ENCODE peak calls at places on chromosomes 16 and 17, in eight cellular contexts. One of them, this sample, is unnamed.

GRCh38 chr17:45227101-45227591 is 5.5 kb downstream of the FMNL1 start:
- DNase-seq in activated T-helper 1 cell treated with anti-CD3 and anti-CD28 coated beads, Interleukin-2, amount 50 U/mL, for 16 hours: no peak
- DNase-seq in activated naive CD8-positive, alpha-beta T cell treated with anti-CD3 and anti-CD28 coated beads for 36 hours: no peak
- DNase-seq in cardiac muscle cell: no peak
- DNase-seq in SW480: peak; percentile 72
- DNase-seq in mucosa of gallbladder: peak; percentile 10
- DNase-seq in ovary: no peak
- DNase-seq in NCI-H146: no peak
- DNase-seq in this sample: no peak

GRCh38 chr16:51449441-51449840 is 298.4 kb upstream of the SALL1 start:
- DNase-seq in activated T-helper 1 cell treated with anti-CD3 and anti-CD28 coated beads, Interleukin-2, amount 50 U/mL, for 16 hours: no peak
- DNase-seq in activated naive CD8-positive, alpha-beta T cell treated with anti-CD3 and anti-CD28 coated beads for 36 hours: no peak
- DNase-seq in cardiac muscle cell: no peak
- DNase-seq in SW480: no peak
- DNase-seq in mucosa of gallbladder: no peak
- DNase-seq in ovary: no peak
- DNase-seq in NCI-H146: no peak
- DNase-seq in this sample: no peak

GRCh38 chr17:21419299-21420239 is 43.4 kb downstream of the KCNJ12 start:
- DNase-seq in activated T-helper 1 cell treated with anti-CD3 and anti-CD28 coated beads, Interleukin-2, amount 50 U/mL, for 16 hours: no peak
- DNase-seq in activated naive CD8-positive, alpha-beta T cell treated with anti-CD3 and anti-CD28 coated beads for 36 hours: peak; percentile 64
- DNase-seq in cardiac muscle cell: no peak
- DNase-seq in SW480: no peak
- DNase-seq in mucosa of gallbladder: no peak
- DNase-seq in ovary: no peak
- DNase-seq in NCI-H146: no peak
- DNase-seq in this sample: no peak

GRCh38 chr16:67674851-67675578 is 8.4 kb downstream of the C16orf86 start:
- DNase-seq in activated T-helper 1 cell treated with anti-CD3 and anti-CD28 coated beads, Interleukin-2, amount 50 U/mL, for 16 hours: no peak
- DNase-seq in activated naive CD8-positive, alpha-beta T cell treated with anti-CD3 and anti-CD28 coated beads for 36 hours: no peak
- DNase-seq in cardiac muscle cell: no peak
- DNase-seq in SW480: no peak
- DNase-seq in mucosa of gallbladder: no peak
- DNase-seq in ovary: no peak
- DNase-seq in NCI-H146: no peak
- DNase-seq in this sample: no peak

GRCh38 chr16:30660424-30661251 is 2.4 kb downstream of the FBRS start:
- DNase-seq in activated T-helper 1 cell treated with anti-CD3 and anti-CD28 coated beads, Interleukin-2, amount 50 U/mL, for 16 hours: peak; percentile 44
- DNase-seq in activated naive CD8-positive, alpha-beta T cell treated with anti-CD3 and anti-CD28 coated beads for 36 hours: peak; percentile 82
- DNase-seq in cardiac muscle cell: no peak
- DNase-seq in SW480: no peak
- DNase-seq in mucosa of gallbladder: no peak
- DNase-seq in ovary: no peak
- DNase-seq in NCI-H146: no peak
- DNase-seq in this sample: no peak

GRCh38 chr17:17713839-17714238 is 32.6 kb downstream of the RAI1 start:
- DNase-seq in activated T-helper 1 cell treated with anti-CD3 and anti-CD28 coated beads, Interleukin-2, amount 50 U/mL, for 16 hours: no peak
- DNase-seq in activated naive CD8-positive, alpha-beta T cell treated with anti-CD3 and anti-CD28 coated beads for 36 hours: no peak
- DNase-seq in cardiac muscle cell: no peak
- DNase-seq in SW480: no peak
- DNase-seq in mucosa of gallbladder: peak; percentile 67
- DNase-seq in ovary: no peak
- DNase-seq in NCI-H146: no peak
- DNase-seq in this sample: no peak

GRCh38 chr16:19698480-19699465 is 19.3 kb downstream of the KNOP1 start:
- DNase-seq in activated T-helper 1 cell treated with anti-CD3 and anti-CD28 coated beads, Interleukin-2, amount 50 U/mL, for 16 hours: no peak
- DNase-seq in activated naive CD8-positive, alpha-beta T cell treated with anti-CD3 and anti-CD28 coated beads for 36 hours: no peak
- DNase-seq in cardiac muscle cell: no peak
- DNase-seq in SW480: no peak
- DNase-seq in mucosa of gallbladder: no peak
- DNase-seq in ovary: no peak
- DNase-seq in NCI-H146: no peak
- DNase-seq in this sample: no peak

GRCh38 chr17:55168970-55169687 is 95.6 kb upstream of the HLF start:
- DNase-seq in activated T-helper 1 cell treated with anti-CD3 and anti-CD28 coated beads, Interleukin-2, amount 50 U/mL, for 16 hours: no peak
- DNase-seq in activated naive CD8-positive, alpha-beta T cell treated with anti-CD3 and anti-CD28 coated beads for 36 hours: no peak
- DNase-seq in cardiac muscle cell: no peak
- DNase-seq in SW480: no peak
- DNase-seq in mucosa of gallbladder: no peak
- DNase-seq in ovary: no peak
- DNase-seq in NCI-H146: peak; percentile 8
- DNase-seq in this sample: no peak

GRCh38 chr16:85662036-85662812 is 26.5 kb downstream of the GINS2 start:
- DNase-seq in activated T-helper 1 cell treated with anti-CD3 and anti-CD28 coated beads, Interleukin-2, amount 50 U/mL, for 16 hours: no peak
- DNase-seq in activated naive CD8-positive, alpha-beta T cell treated with anti-CD3 and anti-CD28 coated beads for 36 hours: no peak
- DNase-seq in cardiac muscle cell: no peak
- DNase-seq in SW480: no peak
- DNase-seq in mucosa of gallbladder: no peak
- DNase-seq in ovary: no peak
- DNase-seq in NCI-H146: peak; percentile 4
- DNase-seq in this sample: no peak

GRCh38 chr16:5460701-5461100 is 363.1 kb upstream of the EEF2KMT start:
- DNase-seq in activated T-helper 1 cell treated with anti-CD3 and anti-CD28 coated beads, Interleukin-2, amount 50 U/mL, for 16 hours: no peak
- DNase-seq in activated naive CD8-positive, alpha-beta T cell treated with anti-CD3 and anti-CD28 coated beads for 36 hours: no peak
- DNase-seq in cardiac muscle cell: no peak
- DNase-seq in SW480: no peak
- DNase-seq in mucosa of gallbladder: no peak
- DNase-seq in ovary: no peak
- DNase-seq in NCI-H146: no peak
- DNase-seq in this sample: no peak

GRCh38 chr16:79134300-79134699 is 466.2 kb downstream of the MAF start:
- DNase-seq in activated T-helper 1 cell treated with anti-CD3 and anti-CD28 coated beads, Interleukin-2, amount 50 U/mL, for 16 hours: no peak
- DNase-seq in activated naive CD8-positive, alpha-beta T cell treated with anti-CD3 and anti-CD28 coated beads for 36 hours: no peak
- DNase-seq in cardiac muscle cell: no peak
- DNase-seq in SW480: no peak
- DNase-seq in mucosa of gallbladder: no peak
- DNase-seq in ovary: no peak
- DNase-seq in NCI-H146: no peak
- DNase-seq in this sample: no peak

GRCh38 chr16:4610011-4611005 is 4.4 kb downstream of the UBALD1 start:
- DNase-seq in activated T-helper 1 cell treated with anti-CD3 and anti-CD28 coated beads, Interleukin-2, amount 50 U/mL, for 16 hours: no peak
- DNase-seq in activated naive CD8-positive, alpha-beta T cell treated with anti-CD3 and anti-CD28 coated beads for 36 hours: no peak
- DNase-seq in cardiac muscle cell: no peak
- DNase-seq in SW480: no peak
- DNase-seq in mucosa of gallbladder: no peak
- DNase-seq in ovary: no peak
- DNase-seq in NCI-H146: no peak
- DNase-seq in this sample: no peak

GRCh38 chr16:28915181-28915580 is 9.9 kb downstream of the RABEP2 start:
- DNase-seq in activated T-helper 1 cell treated with anti-CD3 and anti-CD28 coated beads, Interleukin-2, amount 50 U/mL, for 16 hours: no peak
- DNase-seq in activated naive CD8-positive, alpha-beta T cell treated with anti-CD3 and anti-CD28 coated beads for 36 hours: no peak
- DNase-seq in cardiac muscle cell: no peak
- DNase-seq in SW480: no peak
- DNase-seq in mucosa of gallbladder: no peak
- DNase-seq in ovary: no peak
- DNase-seq in NCI-H146: no peak
- DNase-seq in this sample: peak; percentile 31

GRCh38 chr16:293043-293775 is 10.2 kb downstream of the PDIA2 start:
- DNase-seq in activated T-helper 1 cell treated with anti-CD3 and anti-CD28 coated beads, Interleukin-2, amount 50 U/mL, for 16 hours: no peak
- DNase-seq in activated naive CD8-positive, alpha-beta T cell treated with anti-CD3 and anti-CD28 coated beads for 36 hours: no peak
- DNase-seq in cardiac muscle cell: no peak
- DNase-seq in SW480: no peak
- DNase-seq in mucosa of gallbladder: no peak
- DNase-seq in ovary: no peak
- DNase-seq in NCI-H146: no peak
- DNase-seq in this sample: no peak

GRCh38 chr17:81337449-81337848 is 42.3 kb upstream of the SLC38A10 start:
- DNase-seq in activated T-helper 1 cell treated with anti-CD3 and anti-CD28 coated beads, Interleukin-2, amount 50 U/mL, for 16 hours: no peak
- DNase-seq in activated naive CD8-positive, alpha-beta T cell treated with anti-CD3 and anti-CD28 coated beads for 36 hours: no peak
- DNase-seq in cardiac muscle cell: no peak
- DNase-seq in SW480: no peak
- DNase-seq in mucosa of gallbladder: peak; percentile 82
- DNase-seq in ovary: peak; percentile 46
- DNase-seq in NCI-H146: peak; percentile 23
- DNase-seq in this sample: no peak

GRCh38 chr17:3814361-3814760 is 13.4 kb upstream of the ITGAE start:
- DNase-seq in activated T-helper 1 cell treated with anti-CD3 and anti-CD28 coated beads, Interleukin-2, amount 50 U/mL, for 16 hours: no peak
- DNase-seq in activated naive CD8-positive, alpha-beta T cell treated with anti-CD3 and anti-CD28 coated beads for 36 hours: no peak
- DNase-seq in cardiac muscle cell: no peak
- DNase-seq in SW480: no peak
- DNase-seq in mucosa of gallbladder: no peak
- DNase-seq in ovary: no peak
- DNase-seq in NCI-H146: no peak
- DNase-seq in this sample: no peak

GRCh38 chr16:72560617-72561016 is 388.7 kb upstream of the PMFBP1 start:
- DNase-seq in activated T-helper 1 cell treated with anti-CD3 and anti-CD28 coated beads, Interleukin-2, amount 50 U/mL, for 16 hours: no peak
- DNase-seq in activated naive CD8-positive, alpha-beta T cell treated with anti-CD3 and anti-CD28 coated beads for 36 hours: no peak
- DNase-seq in cardiac muscle cell: peak; percentile 3
- DNase-seq in SW480: peak; percentile 11
- DNase-seq in mucosa of gallbladder: no peak
- DNase-seq in ovary: no peak
- DNase-seq in NCI-H146: peak; percentile 1
- DNase-seq in this sample: no peak

GRCh38 chr16:79893445-79893844 is 292.9 kb upstream of the MAF start:
- DNase-seq in activated T-helper 1 cell treated with anti-CD3 and anti-CD28 coated beads, Interleukin-2, amount 50 U/mL, for 16 hours: no peak
- DNase-seq in activated naive CD8-positive, alpha-beta T cell treated with anti-CD3 and anti-CD28 coated beads for 36 hours: no peak
- DNase-seq in cardiac muscle cell: no peak
- DNase-seq in SW480: no peak
- DNase-seq in mucosa of gallbladder: no peak
- DNase-seq in ovary: no peak
- DNase-seq in NCI-H146: no peak
- DNase-seq in this sample: no peak

GRCh38 chr17:65572581-65573282 is 11.3 kb upstream of the AXIN2 start:
- DNase-seq in activated T-helper 1 cell treated with anti-CD3 and anti-CD28 coated beads, Interleukin-2, amount 50 U/mL, for 16 hours: no peak
- DNase-seq in activated naive CD8-positive, alpha-beta T cell treated with anti-CD3 and anti-CD28 coated beads for 36 hours: no peak
- DNase-seq in cardiac muscle cell: no peak
- DNase-seq in SW480: no peak
- DNase-seq in mucosa of gallbladder: no peak
- DNase-seq in ovary: no peak
- DNase-seq in NCI-H146: no peak
- DNase-seq in this sample: no peak

GRCh38 chr16:73265124-73265838 is 217.4 kb upstream of the ZFHX3 start:
- DNase-seq in activated T-helper 1 cell treated with anti-CD3 and anti-CD28 coated beads, Interleukin-2, amount 50 U/mL, for 16 hours: no peak
- DNase-seq in activated naive CD8-positive, alpha-beta T cell treated with anti-CD3 and anti-CD28 coated beads for 36 hours: no peak
- DNase-seq in cardiac muscle cell: no peak
- DNase-seq in SW480: no peak
- DNase-seq in mucosa of gallbladder: no peak
- DNase-seq in ovary: no peak
- DNase-seq in NCI-H146: no peak
- DNase-seq in this sample: no peak

GRCh38 chr16:77414752-77415231 is 20.0 kb downstream of the ADAMTS18 start:
- DNase-seq in activated T-helper 1 cell treated with anti-CD3 and anti-CD28 coated beads, Interleukin-2, amount 50 U/mL, for 16 hours: no peak
- DNase-seq in activated naive CD8-positive, alpha-beta T cell treated with anti-CD3 and anti-CD28 coated beads for 36 hours: no peak
- DNase-seq in cardiac muscle cell: no peak
- DNase-seq in SW480: no peak
- DNase-seq in mucosa of gallbladder: no peak
- DNase-seq in ovary: no peak
- DNase-seq in NCI-H146: no peak
- DNase-seq in this sample: no peak

GRCh38 chr17:218711-219110 is 37.3 kb upstream of the DOC2B start:
- DNase-seq in activated T-helper 1 cell treated with anti-CD3 and anti-CD28 coated beads, Interleukin-2, amount 50 U/mL, for 16 hours: no peak
- DNase-seq in activated naive CD8-positive, alpha-beta T cell treated with anti-CD3 and anti-CD28 coated beads for 36 hours: no peak
- DNase-seq in cardiac muscle cell: no peak
- DNase-seq in SW480: no peak
- DNase-seq in mucosa of gallbladder: no peak
- DNase-seq in ovary: peak; percentile 8
- DNase-seq in NCI-H146: no peak
- DNase-seq in this sample: no peak

GRCh38 chr17:47775181-47775580 is 42.1 kb downstream of the TBX21 start:
- DNase-seq in activated T-helper 1 cell treated with anti-CD3 and anti-CD28 coated beads, Interleukin-2, amount 50 U/mL, for 16 hours: no peak
- DNase-seq in activated naive CD8-positive, alpha-beta T cell treated with anti-CD3 and anti-CD28 coated beads for 36 hours: no peak
- DNase-seq in cardiac muscle cell: no peak
- DNase-seq in SW480: no peak
- DNase-seq in mucosa of gallbladder: no peak
- DNase-seq in ovary: no peak
- DNase-seq in NCI-H146: no peak
- DNase-seq in this sample: no peak

GRCh38 chr16:77403732-77404131 is 31.1 kb downstream of the ADAMTS18 start:
- DNase-seq in activated T-helper 1 cell treated with anti-CD3 and anti-CD28 coated beads, Interleukin-2, amount 50 U/mL, for 16 hours: no peak
- DNase-seq in activated naive CD8-positive, alpha-beta T cell treated with anti-CD3 and anti-CD28 coated beads for 36 hours: no peak
- DNase-seq in cardiac muscle cell: no peak
- DNase-seq in SW480: no peak
- DNase-seq in mucosa of gallbladder: no peak
- DNase-seq in ovary: no peak
- DNase-seq in NCI-H146: no peak
- DNase-seq in this sample: no peak

GRCh38 chr16:4321286-4322120 is 5.6 kb downstream of the GLIS2 start:
- DNase-seq in activated T-helper 1 cell treated with anti-CD3 and anti-CD28 coated beads, Interleukin-2, amount 50 U/mL, for 16 hours: no peak
- DNase-seq in activated naive CD8-positive, alpha-beta T cell treated with anti-CD3 and anti-CD28 coated beads for 36 hours: no peak
- DNase-seq in cardiac muscle cell: no peak
- DNase-seq in SW480: no peak
- DNase-seq in mucosa of gallbladder: no peak
- DNase-seq in ovary: no peak
- DNase-seq in NCI-H146: no peak
- DNase-seq in this sample: no peak

GRCh38 chr16:29877266-29877961 is 14.4 kb upstream of the CDIPT start:
- DNase-seq in activated T-helper 1 cell treated with anti-CD3 and anti-CD28 coated beads, Interleukin-2, amount 50 U/mL, for 16 hours: no peak
- DNase-seq in activated naive CD8-positive, alpha-beta T cell treated with anti-CD3 and anti-CD28 coated beads for 36 hours: peak; percentile 59
- DNase-seq in cardiac muscle cell: peak; percentile 64
- DNase-seq in SW480: peak; percentile 63
- DNase-seq in mucosa of gallbladder: peak; percentile 70
- DNase-seq in ovary: no peak
- DNase-seq in NCI-H146: no peak
- DNase-seq in this sample: no peak

This sample was measured in AG04449.